ENCODE peak calls at places on chromosome 16, in seven cellular contexts. C, D, J, R, K, S and A are unnamed samples.

GRCh38 chr16:67451704-67452435 is 20.9 kb downstream of the HSD11B2 start:
- DNase-seq in C (no peak), D (peak; percentile 88), J (no peak), R (no peak), K (no peak), S (no peak), A (no peak)

GRCh38 chr16:48136547-48137360 is 19.0 kb downstream of the ABCC12 start:
- DNase-seq in C (no peak), D (peak; percentile 60), J (no peak), R (no peak), K (no peak), S (no peak), A (no peak)

GRCh38 chr16:73232555-73233422 is 184.9 kb upstream of the ZFHX3 start:
- DNase-seq in C (no peak), D (peak; percentile 67), J (no peak), R (no peak), K (no peak), S (peak; percentile 29), A (no peak)

GRCh38 chr16:30923554-30924085 is at the start of gene FBXL19:
- DNase-seq in C (no peak), D (no peak), J (no peak), R (no peak), K (peak; percentile 75), S (no peak), A (no peak)

GRCh38 chr16:17258848-17259713 is 211.7 kb downstream of the XYLT1 start:
- DNase-seq in C (no peak), D (no peak), J (no peak), R (no peak), K (no peak), S (no peak), A (no peak)

GRCh38 chr16:12426122-12426521 is 377.6 kb downstream of the CPPED1 start:
- DNase-seq in C (no peak), D (peak; percentile 57), J (no peak), R (no peak), K (no peak), S (no peak), A (no peak)

GRCh38 chr16:11224894-11225676 is 30.9 kb downstream of the SOCS1 start:
- DNase-seq in C (no peak), D (no peak), J (peak; percentile 25), R (no peak), K (no peak), S (no peak), A (no peak)

GRCh38 chr16:24539850-24540484 is 601 bp downstream of the RBBP6 start:
- DNase-seq in C (no peak), D (peak; percentile 60), J (no peak), R (no peak), K (peak; percentile 66), S (peak; percentile 43), A (no peak)

GRCh38 chr16:46830417-46830901 is 521 bp downstream of the C16orf87 start:
- DNase-seq in C (no peak), D (no peak), J (no peak), R (no peak), K (no peak), S (peak; percentile 20), A (no peak)

GRCh38 chr16:1428511-1428910 is 2.4 kb upstream of the PERCC1 start:
- DNase-seq in C (no peak), D (no peak), J (peak; percentile 66), R (no peak), K (peak; percentile 51), S (peak; percentile 3), A (no peak)

GRCh38 chr16:80015566-80015965 is 415.0 kb upstream of the MAF start:
- DNase-seq in C (no peak), D (no peak), J (no peak), R (no peak), K (no peak), S (no peak), A (no peak)

GRCh38 chr16:20704281-20704680 is 6.8 kb upstream of the ACSM1 start:
- DNase-seq in C (no peak), D (peak; percentile 1), J (no peak), R (no peak), K (no peak), S (no peak), A (no peak)

GRCh38 chr16:81505011-81505660 is 60.5 kb downstream of the CMIP start:
- DNase-seq in C (no peak), D (no peak), J (peak; percentile 35), R (no peak), K (peak; percentile 53), S (no peak), A (no peak)

GRCh38 chr16:11586375-11586855 is 304 bp downstream of the LITAF start:
- DNase-seq in C (no peak), D (no peak), J (no peak), R (no peak), K (no peak), S (no peak), A (no peak)

GRCh38 chr16:20844588-20844987 is 38.3 kb downstream of the REXO5 start:
- DNase-seq in C (no peak), D (no peak), J (peak; percentile 53), R (no peak), K (no peak), S (no peak), A (no peak)

GRCh38 chr16:12195296-12195695 is 218.8 kb downstream of the SNX29 start:
- DNase-seq in C (no peak), D (no peak), J (no peak), R (no peak), K (no peak), S (no peak), A (no peak)

GRCh38 chr16:63302841-63303240 is 1266.6 kb upstream of the CDH8 start:
- DNase-seq in C (no peak), D (no peak), J (no peak), R (no peak), K (no peak), S (no peak), A (no peak)

GRCh38 chr16:88773812-88774291 is 11.2 kb downstream of the PIEZO1 start:
- DNase-seq in C (no peak), D (peak; percentile 94), J (no peak), R (no peak), K (peak; percentile 75), S (no peak), A (no peak)

GRCh38 chr16:79051313-79051712 is 549.2 kb downstream of the MAF start:
- DNase-seq in C (no peak), D (no peak), J (no peak), R (no peak), K (no peak), S (no peak), A (no peak)

GRCh38 chr16:29820730-29821662 is 734 bp downstream of the MVP start:
- DNase-seq in C (no peak), D (peak; percentile 82), J (no peak), R (no peak), K (no peak), S (no peak), A (no peak)

GRCh38 chr16:76464973-76465620 is 187.9 kb downstream of the CNTNAP4 start:
- DNase-seq in C (no peak), D (no peak), J (no peak), R (no peak), K (no peak), S (no peak), A (no peak)

GRCh38 chr16:16150117-16150877 is 73.0 kb downstream of the ABCC6 start:
- DNase-seq in C (no peak), D (peak; percentile 97), J (no peak), R (no peak), K (no peak), S (peak; percentile 91), A (no peak)

GRCh38 chr16:8194795-8195194 is 395.5 kb downstream of the TMEM114 start:
- DNase-seq in C (no peak), D (no peak), J (peak; percentile 4), R (no peak), K (peak; percentile 48), S (no peak), A (no peak)